ENCODE peak calls at places on chromosomes 13 and 19, in ten cellular contexts. One of them, this sample, is unnamed.

GRCh38 chr13:73449258-73449657 is 390.5 kb downstream of the KLF5 start:
- DNase-seq in AG09309: no peak
- DNase-seq in fibroblast of pulmonary artery: peak
- DNase-seq in lung: no peak
- DNase-seq in WTC11: no peak
- DNase-seq in fibroblast of mammary gland: no peak
- DNase-seq in Caco-2: no peak
- DNase-seq in mammary epithelial cell: peak
- DNase-seq in progenitor cell of endocrine pancreas: no peak
- DNase-seq in brain microvascular endothelial cell: no peak
- DNase-seq in this sample: no peak

GRCh38 chr13:103229674-103230073 is 163.5 kb upstream of the SLC10A2 start:
- DNase-seq in progenitor cell of endocrine pancreas: no peak
- DNase-seq in WTC11: no peak
- DNase-seq in brain microvascular endothelial cell: no peak
- DNase-seq in fibroblast of mammary gland: no peak
- DNase-seq in Caco-2: no peak
- DNase-seq in AG09309: no peak
- DNase-seq in lung: no peak
- DNase-seq in fibroblast of pulmonary artery: no peak
- DNase-seq in mammary epithelial cell: no peak
- DNase-seq in this sample: no peak

GRCh38 chr13:49165798-49166752 is 54.1 kb upstream of the MLNR start:
- DNase-seq in lung: no peak
- DNase-seq in AG09309: no peak
- DNase-seq in brain microvascular endothelial cell: no peak
- DNase-seq in progenitor cell of endocrine pancreas: no peak
- DNase-seq in fibroblast of pulmonary artery: peak
- DNase-seq in Caco-2: no peak
- DNase-seq in WTC11: no peak
- DNase-seq in mammary epithelial cell: no peak
- DNase-seq in fibroblast of mammary gland: peak
- DNase-seq in this sample: no peak

GRCh38 chr19:14467391-14467790 is 7.8 kb downstream of the PTGER1 start:
- DNase-seq in fibroblast of mammary gland: no peak
- DNase-seq in brain microvascular endothelial cell: no peak
- DNase-seq in AG09309: no peak
- DNase-seq in fibroblast of pulmonary artery: no peak
- DNase-seq in mammary epithelial cell: no peak
- DNase-seq in lung: no peak
- DNase-seq in Caco-2: no peak
- DNase-seq in WTC11: no peak
- DNase-seq in progenitor cell of endocrine pancreas: no peak
- DNase-seq in this sample: no peak

GRCh38 chr19:7925171-7925837 is 631 bp downstream of the CTXN1 start:
- DNase-seq in Caco-2: peak
- DNase-seq in lung: peak
- DNase-seq in fibroblast of pulmonary artery: peak
- DNase-seq in WTC11: peak
- DNase-seq in brain microvascular endothelial cell: peak
- DNase-seq in AG09309: no peak
- DNase-seq in fibroblast of mammary gland: peak
- DNase-seq in progenitor cell of endocrine pancreas: peak
- DNase-seq in mammary epithelial cell: no peak
- DNase-seq in this sample: peak

GRCh38 chr13:108827637-108828036 is 198.2 kb downstream of the MYO16 start:
- DNase-seq in mammary epithelial cell: peak
- DNase-seq in brain microvascular endothelial cell: no peak
- DNase-seq in fibroblast of mammary gland: no peak
- DNase-seq in AG09309: no peak
- DNase-seq in progenitor cell of endocrine pancreas: no peak
- DNase-seq in lung: no peak
- DNase-seq in WTC11: no peak
- DNase-seq in fibroblast of pulmonary artery: no peak
- DNase-seq in Caco-2: no peak
- DNase-seq in this sample: no peak

GRCh38 chr13:75226755-75227435 is 255.1 kb downstream of the TBC1D4 start:
- DNase-seq in fibroblast of pulmonary artery: peak
- DNase-seq in brain microvascular endothelial cell: peak
- DNase-seq in progenitor cell of endocrine pancreas: no peak
- DNase-seq in mammary epithelial cell: peak
- DNase-seq in Caco-2: no peak
- DNase-seq in AG09309: peak
- DNase-seq in fibroblast of mammary gland: peak
- DNase-seq in WTC11: no peak
- DNase-seq in lung: peak
- DNase-seq in this sample: no peak

GRCh38 chr19:55189424-55189823 is 9.3 kb upstream of the SYT5 start:
- DNase-seq in Caco-2: no peak
- DNase-seq in lung: no peak
- DNase-seq in fibroblast of mammary gland: peak
- DNase-seq in fibroblast of pulmonary artery: peak
- DNase-seq in AG09309: peak
- DNase-seq in brain microvascular endothelial cell: peak
- DNase-seq in WTC11: no peak
- DNase-seq in mammary epithelial cell: peak
- DNase-seq in progenitor cell of endocrine pancreas: no peak
- DNase-seq in this sample: no peak

GRCh38 chr13:68940049-68940448 is 1167.6 kb upstream of the ATXN8OS start:
- DNase-seq in progenitor cell of endocrine pancreas: no peak
- DNase-seq in WTC11: no peak
- DNase-seq in fibroblast of pulmonary artery: no peak
- DNase-seq in mammary epithelial cell: no peak
- DNase-seq in fibroblast of mammary gland: no peak
- DNase-seq in AG09309: no peak
- DNase-seq in brain microvascular endothelial cell: no peak
- DNase-seq in lung: no peak
- DNase-seq in Caco-2: no peak
- DNase-seq in this sample: no peak

GRCh38 chr13:100667894-100668293 is 6.7 kb downstream of the TMTC4 start:
- DNase-seq in WTC11: no peak
- DNase-seq in brain microvascular endothelial cell: no peak
- DNase-seq in fibroblast of pulmonary artery: no peak
- DNase-seq in AG09309: no peak
- DNase-seq in lung: no peak
- DNase-seq in fibroblast of mammary gland: no peak
- DNase-seq in progenitor cell of endocrine pancreas: no peak
- DNase-seq in mammary epithelial cell: no peak
- DNase-seq in Caco-2: no peak
- DNase-seq in this sample: no peak

GRCh38 chr19:29636553-29637325 is 28.5 kb upstream of the PLEKHF1 start:
- DNase-seq in WTC11: no peak
- DNase-seq in mammary epithelial cell: no peak
- DNase-seq in lung: no peak
- DNase-seq in fibroblast of mammary gland: no peak
- DNase-seq in fibroblast of pulmonary artery: no peak
- DNase-seq in Caco-2: no peak
- DNase-seq in AG09309: no peak
- DNase-seq in progenitor cell of endocrine pancreas: no peak
- DNase-seq in brain microvascular endothelial cell: no peak
- DNase-seq in this sample: no peak

GRCh38 chr13:44374348-44374712 is 706 bp downstream of the SERP2 start:
- DNase-seq in lung: no peak
- DNase-seq in AG09309: no peak
- DNase-seq in progenitor cell of endocrine pancreas: no peak
- DNase-seq in fibroblast of mammary gland: peak
- DNase-seq in WTC11: no peak
- DNase-seq in Caco-2: no peak
- DNase-seq in brain microvascular endothelial cell: no peak
- DNase-seq in mammary epithelial cell: no peak
- DNase-seq in fibroblast of pulmonary artery: no peak
- DNase-seq in this sample: no peak

GRCh38 chr13:88764103-88764502 is 1092.9 kb downstream of the SLITRK5 start:
- DNase-seq in WTC11: no peak
- DNase-seq in fibroblast of mammary gland: no peak
- DNase-seq in AG09309: no peak
- DNase-seq in mammary epithelial cell: no peak
- DNase-seq in lung: no peak
- DNase-seq in Caco-2: no peak
- DNase-seq in brain microvascular endothelial cell: no peak
- DNase-seq in fibroblast of pulmonary artery: no peak
- DNase-seq in progenitor cell of endocrine pancreas: no peak
- DNase-seq in this sample: no peak

DNA sequence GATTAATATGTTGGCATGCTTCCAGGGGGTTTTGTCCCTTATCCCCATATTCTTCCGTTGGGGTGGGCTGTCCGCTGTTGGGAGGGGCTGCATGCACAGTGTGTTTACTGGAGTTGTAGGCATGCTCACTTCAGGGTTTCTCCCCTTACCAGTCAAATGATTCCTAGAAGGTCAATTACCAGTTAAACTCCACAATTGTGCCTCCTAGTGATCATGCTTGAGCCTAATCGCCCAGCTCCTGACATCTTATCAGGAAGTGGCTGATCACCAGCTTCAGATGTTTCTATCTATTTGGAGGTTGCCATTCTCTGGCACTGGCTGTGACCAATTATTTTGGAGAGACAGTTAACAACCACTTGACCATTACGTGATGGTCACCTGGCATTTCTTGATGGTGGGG is 1090.0 kb downstream of the SLITRK5 start:
- DNase-seq in fibroblast of pulmonary artery: no peak
- DNase-seq in lung: no peak
- DNase-seq in AG09309: no peak
- DNase-seq in fibroblast of mammary gland: no peak
- DNase-seq in mammary epithelial cell: no peak
- DNase-seq in WTC11: no peak
- DNase-seq in Caco-2: no peak
- DNase-seq in brain microvascular endothelial cell: no peak
- DNase-seq in progenitor cell of endocrine pancreas: no peak
- DNase-seq in this sample: no peak
- TF ChIP-seq CTCF in fibroblast of pulmonary artery: no peak
- TF ChIP-seq CTCF in lung: no peak
- TF ChIP-seq CTCF in AG09309: no peak
- TF ChIP-seq CTCF in fibroblast of mammary gland: no peak
- TF ChIP-seq CTCF in mammary epithelial cell: no peak
- TF ChIP-seq CTCF in WTC11: no peak
- TF ChIP-seq CTCF in Caco-2: no peak
- TF ChIP-seq CTCF in brain microvascular endothelial cell: no peak
- TF ChIP-seq CTCF in progenitor cell of endocrine pancreas: no peak
- TF ChIP-seq CTCF in this sample: no peak

GRCh38 chr19:35977446-35978222 is 17.4 kb upstream of the SDHAF1 start:
- DNase-seq in mammary epithelial cell: no peak
- DNase-seq in Caco-2: no peak
- DNase-seq in progenitor cell of endocrine pancreas: no peak
- DNase-seq in lung: no peak
- DNase-seq in fibroblast of pulmonary artery: no peak
- DNase-seq in fibroblast of mammary gland: no peak
- DNase-seq in brain microvascular endothelial cell: no peak
- DNase-seq in AG09309: no peak
- DNase-seq in WTC11: peak
- DNase-seq in this sample: no peak
- TF ChIP-seq CTCF in mammary epithelial cell: no peak
- TF ChIP-seq CTCF in Caco-2: no peak
- TF ChIP-seq CTCF in progenitor cell of endocrine pancreas: peak
- TF ChIP-seq CTCF in lung: no peak
- TF ChIP-seq CTCF in fibroblast of pulmonary artery: no peak
- TF ChIP-seq CTCF in fibroblast of mammary gland: peak
- TF ChIP-seq CTCF in brain microvascular endothelial cell: peak
- TF ChIP-seq CTCF in AG09309: no peak
- TF ChIP-seq CTCF in WTC11: peak
- TF ChIP-seq CTCF in this sample: no peak

DNA sequence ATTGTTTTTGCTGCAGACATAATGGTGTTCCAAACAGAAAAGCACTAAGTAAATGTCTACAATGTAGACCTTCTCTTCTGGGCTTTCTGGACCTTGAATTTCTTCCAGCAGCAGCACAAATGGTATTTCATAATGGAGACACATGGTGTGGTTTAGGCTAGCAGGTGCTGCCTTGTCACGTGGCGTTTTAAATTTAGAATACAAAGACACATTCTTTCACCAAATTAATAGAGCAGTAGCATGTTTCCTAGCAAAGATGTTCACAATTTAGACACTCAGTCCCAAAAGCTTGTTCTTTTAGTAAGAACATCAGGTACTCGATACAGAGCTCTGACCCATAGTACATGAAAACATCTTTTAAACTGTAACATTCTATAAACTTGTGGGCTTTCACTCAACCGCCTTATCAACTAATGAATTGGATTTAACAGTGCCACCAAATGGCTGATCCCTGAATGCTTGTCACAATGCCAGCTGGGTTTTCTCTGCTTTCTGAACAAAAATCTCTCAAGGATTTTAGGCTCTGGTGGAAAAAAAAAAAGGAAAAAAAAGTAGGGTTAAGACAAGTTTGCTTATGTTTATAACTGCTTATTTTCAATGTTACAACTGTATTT is 290.1 kb downstream of the DCLK1 start:
- DNase-seq in progenitor cell of endocrine pancreas: no peak
- DNase-seq in fibroblast of pulmonary artery: no peak
- DNase-seq in lung: no peak
- DNase-seq in brain microvascular endothelial cell: no peak
- DNase-seq in mammary epithelial cell: no peak
- DNase-seq in Caco-2: no peak
- DNase-seq in WTC11: no peak
- DNase-seq in AG09309: no peak
- DNase-seq in fibroblast of mammary gland: no peak
- DNase-seq in this sample: no peak
- TF ChIP-seq CTCF in progenitor cell of endocrine pancreas: no peak
- TF ChIP-seq CTCF in fibroblast of pulmonary artery: no peak
- TF ChIP-seq CTCF in lung: no peak
- TF ChIP-seq CTCF in brain microvascular endothelial cell: no peak
- TF ChIP-seq CTCF in mammary epithelial cell: no peak
- TF ChIP-seq CTCF in Caco-2: no peak
- TF ChIP-seq CTCF in WTC11: no peak
- TF ChIP-seq CTCF in AG09309: no peak
- TF ChIP-seq CTCF in fibroblast of mammary gland: no peak
- TF ChIP-seq CTCF in this sample: no peak

GRCh38 chr19:50478901-50479715 is 2.5 kb upstream of the GARIN5A start:
- DNase-seq in progenitor cell of endocrine pancreas: no peak
- DNase-seq in fibroblast of mammary gland: peak
- DNase-seq in WTC11: peak
- DNase-seq in fibroblast of pulmonary artery: peak
- DNase-seq in mammary epithelial cell: peak
- DNase-seq in Caco-2: no peak
- DNase-seq in brain microvascular endothelial cell: peak
- DNase-seq in AG09309: no peak
- DNase-seq in lung: no peak
- DNase-seq in this sample: no peak
- TF ChIP-seq CTCF in progenitor cell of endocrine pancreas: peak
- TF ChIP-seq CTCF in fibroblast of mammary gland: peak
- TF ChIP-seq CTCF in WTC11: peak
- TF ChIP-seq CTCF in fibroblast of pulmonary artery: peak
- TF ChIP-seq CTCF in mammary epithelial cell: peak
- TF ChIP-seq CTCF in Caco-2: peak
- TF ChIP-seq CTCF in brain microvascular endothelial cell: peak
- TF ChIP-seq CTCF in AG09309: peak
- TF ChIP-seq CTCF in lung: no peak
- TF ChIP-seq CTCF in this sample: peak